ENCODE peak calls at places on chromosomes 3 and 15, in four cellular contexts. One of them, this sample, is unnamed.

GRCh38 chr3:53748512-53749271 is 97.5 kb downstream of the CHDH start:
- DNase-seq in NCI-H748 treated with DMSO at 0.1 percent for 48 hours: no peak
- DNase-seq in LHCN-M2: no peak
- DNase-seq in midbrain: peak
- DNase-seq in this sample: no peak

GRCh38 chr3:59016930-59017616 is 32.8 kb downstream of the CFAP20DC start:
- DNase-seq in midbrain: no peak
- DNase-seq in LHCN-M2: no peak
- DNase-seq in NCI-H748 treated with DMSO at 0.1 percent for 48 hours: no peak
- DNase-seq in this sample: no peak

GRCh38 chr3:99909714-99910508 is 92.2 kb downstream of the CMSS1 start:
- DNase-seq in midbrain: no peak
- DNase-seq in LHCN-M2: peak
- DNase-seq in NCI-H748 treated with DMSO at 0.1 percent for 48 hours: no peak
- DNase-seq in this sample: peak

GRCh38 chr15:37095197-37095992 is 5.0 kb downstream of the MEIS2 start:
- DNase-seq in LHCN-M2: no peak
- DNase-seq in midbrain: no peak
- DNase-seq in NCI-H748 treated with DMSO at 0.1 percent for 48 hours: no peak
- DNase-seq in this sample: no peak

GRCh38 chr3:69542265-69543079 is 156.6 kb upstream of the FRMD4B start:
- DNase-seq in midbrain: peak
- DNase-seq in NCI-H748 treated with DMSO at 0.1 percent for 48 hours: no peak
- DNase-seq in LHCN-M2: no peak
- DNase-seq in this sample: no peak

GRCh38 chr15:84747423-84748273 is 744 bp upstream of the ZNF592 start:
- DNase-seq in LHCN-M2: peak
- DNase-seq in midbrain: peak
- DNase-seq in NCI-H748 treated with DMSO at 0.1 percent for 48 hours: no peak
- DNase-seq in this sample: peak

GRCh38 chr3:134145183-134145582 is 105.5 kb downstream of the RYK start:
- DNase-seq in midbrain: no peak
- DNase-seq in LHCN-M2: no peak
- DNase-seq in NCI-H748 treated with DMSO at 0.1 percent for 48 hours: no peak
- DNase-seq in this sample: no peak

GRCh38 chr3:159200176-159200575 is 398.3 kb downstream of the MFSD1 start:
- DNase-seq in NCI-H748 treated with DMSO at 0.1 percent for 48 hours: no peak
- DNase-seq in midbrain: no peak
- DNase-seq in LHCN-M2: peak
- DNase-seq in this sample: peak

GRCh38 chr3:37114251-37115145 is 59.9 kb downstream of the LRRFIP2 start:
- DNase-seq in LHCN-M2: peak
- DNase-seq in NCI-H748 treated with DMSO at 0.1 percent for 48 hours: no peak
- DNase-seq in midbrain: no peak
- DNase-seq in this sample: peak

GRCh38 chr3:197878427-197878826 is 71.6 kb upstream of the RPL35A start:
- DNase-seq in NCI-H748 treated with DMSO at 0.1 percent for 48 hours: no peak
- DNase-seq in LHCN-M2: no peak
- DNase-seq in midbrain: no peak
- DNase-seq in this sample: no peak

GRCh38 chr3:161320837-161321236 is 50.5 kb downstream of the SPTSSB start:
- DNase-seq in LHCN-M2: no peak
- DNase-seq in midbrain: no peak
- DNase-seq in NCI-H748 treated with DMSO at 0.1 percent for 48 hours: no peak
- DNase-seq in this sample: no peak

GRCh38 chr3:197525706-197526105 is 30.1 kb downstream of the BDH1 start:
- DNase-seq in LHCN-M2: peak
- DNase-seq in NCI-H748 treated with DMSO at 0.1 percent for 48 hours: no peak
- DNase-seq in midbrain: no peak
- DNase-seq in this sample: peak

GRCh38 chr3:64427671-64428070 is 202.4 kb upstream of the PRICKLE2 start:
- DNase-seq in LHCN-M2: no peak
- DNase-seq in midbrain: no peak
- DNase-seq in NCI-H748 treated with DMSO at 0.1 percent for 48 hours: no peak
- DNase-seq in this sample: no peak

GRCh38 chr15:97177135-97177704 is 783.3 kb upstream of the ARRDC4 start:
- DNase-seq in NCI-H748 treated with DMSO at 0.1 percent for 48 hours: no peak
- DNase-seq in LHCN-M2: no peak
- DNase-seq in midbrain: no peak
- DNase-seq in this sample: peak

GRCh38 chr15:55916666-55917409 is 76.6 kb downstream of the NEDD4 start:
- DNase-seq in LHCN-M2: peak
- DNase-seq in NCI-H748 treated with DMSO at 0.1 percent for 48 hours: no peak
- DNase-seq in midbrain: no peak
- DNase-seq in this sample: peak

GRCh38 chr3:122940628-122941086 is 86.9 kb downstream of the SEMA5B start:
- DNase-seq in NCI-H748 treated with DMSO at 0.1 percent for 48 hours: no peak
- DNase-seq in LHCN-M2: no peak
- DNase-seq in midbrain: no peak
- DNase-seq in this sample: no peak

GRCh38 chr3:170499562-170500156 is 81.0 kb downstream of the CLDN11 start:
- DNase-seq in midbrain: peak
- DNase-seq in NCI-H748 treated with DMSO at 0.1 percent for 48 hours: peak
- DNase-seq in LHCN-M2: peak
- DNase-seq in this sample: peak

GRCh38 chr15:101024111-101024695 is 105.0 kb downstream of the LRRK1 start:
- DNase-seq in LHCN-M2: no peak
- DNase-seq in midbrain: peak
- DNase-seq in NCI-H748 treated with DMSO at 0.1 percent for 48 hours: no peak
- DNase-seq in this sample: peak

GRCh38 chr3:56823984-56824703 is 22.4 kb upstream of the ARHGEF3 start:
- DNase-seq in NCI-H748 treated with DMSO at 0.1 percent for 48 hours: no peak
- DNase-seq in midbrain: no peak
- DNase-seq in LHCN-M2: no peak
- DNase-seq in this sample: no peak

GRCh38 chr3:113625724-113626348 is 70.6 kb downstream of the USF3 start:
- DNase-seq in LHCN-M2: no peak
- DNase-seq in midbrain: no peak
- DNase-seq in NCI-H748 treated with DMSO at 0.1 percent for 48 hours: no peak
- DNase-seq in this sample: no peak

GRCh38 chr3:64268926-64269325 is 43.7 kb upstream of the PRICKLE2 start:
- DNase-seq in LHCN-M2: no peak
- DNase-seq in midbrain: no peak
- DNase-seq in NCI-H748 treated with DMSO at 0.1 percent for 48 hours: no peak
- DNase-seq in this sample: no peak

GRCh38 chr3:9909221-9910013 is 6.8 kb downstream of the IL17RE start:
- DNase-seq in NCI-H748 treated with DMSO at 0.1 percent for 48 hours: no peak
- DNase-seq in midbrain: no peak
- DNase-seq in LHCN-M2: no peak
- DNase-seq in this sample: no peak

GRCh38 chr15:66298803-66299251 is 5.5 kb downstream of the DIS3L start:
- DNase-seq in NCI-H748 treated with DMSO at 0.1 percent for 48 hours: no peak
- DNase-seq in LHCN-M2: no peak
- DNase-seq in midbrain: no peak
- DNase-seq in this sample: no peak

GRCh38 chr15:51755790-51756189 is 4.4 kb downstream of the TMOD2 start:
- DNase-seq in midbrain: no peak
- DNase-seq in LHCN-M2: no peak
- DNase-seq in NCI-H748 treated with DMSO at 0.1 percent for 48 hours: no peak
- DNase-seq in this sample: no peak